ENCODE peak calls at places on chromosomes 6 and 20, in five cellular contexts. L is stimulated activated CD4-positive, alpha-beta T cell treated with anti-CD3 and anti-CD28 coated beads, Interleukin-2, amount 100 ng/mL, for 24 hours; E is left cardiac atrium; D is naive thymus-derived CD8-positive, alpha-beta T cell; N is activated naive CD4-positive, alpha-beta T cell. C is an unnamed sample.

GRCh38 chr20:45545754-45546453 is 1.3 kb downstream of the EPPIN start:
- DNase-seq in E (no peak), L (no peak), N (no peak), D (no peak), C (no peak)

GRCh38 chr6:160077526-160077925 is 44.1 kb upstream of the SLC22A1 start:
- DNase-seq in N (no peak), D (no peak), E (no peak), L (no peak), C (no peak)

GRCh38 chr6:87806635-87807034 is 104.6 kb upstream of the AKIRIN2 start:
- DNase-seq in D (no peak), N (no peak), E (no peak), L (no peak), C (no peak)

GRCh38 chr20:54397292-54398155 is 77.9 kb upstream of the DOK5 start:
- DNase-seq in E (no peak), L (no peak), D (no peak), N (no peak), C (no peak)

GRCh38 chr6:7153807-7154206 is 46.0 kb downstream of the RREB1 start:
- DNase-seq in L (no peak), E (no peak), N (no peak), D (no peak), C (no peak)

GRCh38 chr6:157982297-157982579 is 575 bp downstream of the SYNJ2 start:
- DNase-seq in E (peak), D (no peak), L (peak), N (no peak), C (peak)

GRCh38 chr6:62150048-62150663 is 135.9 kb downstream of the KHDRBS2 start:
- DNase-seq in D (no peak), E (no peak), L (no peak), N (no peak), C (no peak)

GRCh38 chr20:62950741-62951140 is 1.8 kb upstream of the SLC17A9 start:
- DNase-seq in L (no peak), D (no peak), N (no peak), E (peak), C (no peak)

GRCh38 chr20:17666491-17666890 is 15.6 kb downstream of the RRBP1 start:
- DNase-seq in L (no peak), E (no peak), D (no peak), N (no peak), C (no peak)

GRCh38 chr20:22578221-22579118 is 5.9 kb downstream of the FOXA2 start:
- DNase-seq in D (no peak), N (no peak), E (no peak), L (no peak), C (no peak)

GRCh38 chr20:58306421-58307261 is 2.9 kb upstream of the RAB22A start:
- DNase-seq in E (peak), D (peak), N (peak), L (peak), C (peak)

GRCh38 chr6:25173951-25174474 is 105.2 kb upstream of the CARMIL1 start:
- DNase-seq in N (no peak), L (no peak), D (no peak), E (no peak), C (no peak)

GRCh38 chr20:6086868-6087267 is 33.0 kb upstream of the LRRN4 start:
- DNase-seq in D (no peak), L (no peak), N (no peak), E (no peak), C (no peak)

GRCh38 chr20:42686057-42686456 is 503.6 kb downstream of the PTPRT start:
- DNase-seq in E (no peak), N (no peak), L (no peak), D (no peak), C (no peak)